ENCODE peak calls at places on chromosomes 16 and 17, in seven cellular contexts. One of them, this sample, is unnamed.

GRCh38 chr16:61654962-61655361 is 381.3 kb downstream of the CDH8 start:
- DNase-seq in aorta: no peak
- DNase-seq in HEK293T: no peak
- DNase-seq in cardiac muscle cell: no peak
- DNase-seq in thoracic aorta: no peak
- DNase-seq in neural progenitor cell: no peak
- DNase-seq in activated CD4-positive, alpha-beta T cell treated with anti-CD3 and anti-CD28 coated beads for 36 hours: no peak
- DNase-seq in this sample: no peak

GRCh38 chr16:88063201-88063773 is 112.1 kb downstream of the BANP start:
- DNase-seq in neural progenitor cell: no peak
- DNase-seq in activated CD4-positive, alpha-beta T cell treated with anti-CD3 and anti-CD28 coated beads for 36 hours: no peak
- DNase-seq in HEK293T: no peak
- DNase-seq in cardiac muscle cell: no peak
- DNase-seq in aorta: peak
- DNase-seq in thoracic aorta: no peak
- DNase-seq in this sample: no peak

GRCh38 chr16:74748042-74748709 is 26.4 kb downstream of the FA2H start:
- DNase-seq in HEK293T: no peak
- DNase-seq in thoracic aorta: no peak
- DNase-seq in aorta: no peak
- DNase-seq in cardiac muscle cell: no peak
- DNase-seq in neural progenitor cell: no peak
- DNase-seq in activated CD4-positive, alpha-beta T cell treated with anti-CD3 and anti-CD28 coated beads for 36 hours: no peak
- DNase-seq in this sample: no peak

GRCh38 chr17:81176656-81177055 is 10.6 kb upstream of the AATK start:
- DNase-seq in aorta: no peak
- DNase-seq in HEK293T: no peak
- DNase-seq in thoracic aorta: no peak
- DNase-seq in cardiac muscle cell: no peak
- DNase-seq in neural progenitor cell: no peak
- DNase-seq in activated CD4-positive, alpha-beta T cell treated with anti-CD3 and anti-CD28 coated beads for 36 hours: no peak
- DNase-seq in this sample: no peak

GRCh38 chr17:77593081-77593480 is 365.4 kb upstream of the TNRC6C start:
- DNase-seq in cardiac muscle cell: no peak
- DNase-seq in aorta: peak
- DNase-seq in activated CD4-positive, alpha-beta T cell treated with anti-CD3 and anti-CD28 coated beads for 36 hours: no peak
- DNase-seq in neural progenitor cell: no peak
- DNase-seq in HEK293T: no peak
- DNase-seq in thoracic aorta: no peak
- DNase-seq in this sample: peak

GRCh38 chr17:73990290-73990689 is 213.2 kb upstream of the RPL38 start:
- DNase-seq in cardiac muscle cell: no peak
- DNase-seq in activated CD4-positive, alpha-beta T cell treated with anti-CD3 and anti-CD28 coated beads for 36 hours: no peak
- DNase-seq in neural progenitor cell: no peak
- DNase-seq in thoracic aorta: no peak
- DNase-seq in aorta: no peak
- DNase-seq in HEK293T: no peak
- DNase-seq in this sample: no peak

GRCh38 chr17:68455756-68456528 is 1.4 kb downstream of the WIPI1 start:
- DNase-seq in thoracic aorta: no peak
- DNase-seq in neural progenitor cell: no peak
- DNase-seq in activated CD4-positive, alpha-beta T cell treated with anti-CD3 and anti-CD28 coated beads for 36 hours: no peak
- DNase-seq in aorta: no peak
- DNase-seq in HEK293T: no peak
- DNase-seq in cardiac muscle cell: no peak
- DNase-seq in this sample: no peak

GRCh38 chr16:23901178-23902131 is 65.7 kb downstream of the PRKCB start:
- DNase-seq in aorta: no peak
- DNase-seq in HEK293T: no peak
- DNase-seq in cardiac muscle cell: no peak
- DNase-seq in neural progenitor cell: peak
- DNase-seq in thoracic aorta: no peak
- DNase-seq in activated CD4-positive, alpha-beta T cell treated with anti-CD3 and anti-CD28 coated beads for 36 hours: peak
- DNase-seq in this sample: no peak

GRCh38 chr16:52383640-52384292 is 163.2 kb downstream of the TOX3 start:
- DNase-seq in aorta: no peak
- DNase-seq in activated CD4-positive, alpha-beta T cell treated with anti-CD3 and anti-CD28 coated beads for 36 hours: no peak
- DNase-seq in cardiac muscle cell: no peak
- DNase-seq in thoracic aorta: no peak
- DNase-seq in neural progenitor cell: no peak
- DNase-seq in HEK293T: no peak
- DNase-seq in this sample: no peak

GRCh38 chr17:35749560-35750412 is 3.3 kb downstream of the GAS2L2 start:
- DNase-seq in cardiac muscle cell: no peak
- DNase-seq in HEK293T: no peak
- DNase-seq in neural progenitor cell: peak
- DNase-seq in aorta: no peak
- DNase-seq in thoracic aorta: no peak
- DNase-seq in activated CD4-positive, alpha-beta T cell treated with anti-CD3 and anti-CD28 coated beads for 36 hours: peak
- DNase-seq in this sample: no peak

GRCh38 chr17:69018687-69019086 is 42.0 kb downstream of the ABCA9 start:
- DNase-seq in cardiac muscle cell: no peak
- DNase-seq in activated CD4-positive, alpha-beta T cell treated with anti-CD3 and anti-CD28 coated beads for 36 hours: no peak
- DNase-seq in thoracic aorta: no peak
- DNase-seq in HEK293T: no peak
- DNase-seq in aorta: no peak
- DNase-seq in neural progenitor cell: no peak
- DNase-seq in this sample: no peak

GRCh38 chr17:64158411-64158810 is 28.5 kb upstream of the ERN1 start:
- DNase-seq in cardiac muscle cell: no peak
- DNase-seq in thoracic aorta: no peak
- DNase-seq in neural progenitor cell: no peak
- DNase-seq in aorta: no peak
- DNase-seq in HEK293T: no peak
- DNase-seq in activated CD4-positive, alpha-beta T cell treated with anti-CD3 and anti-CD28 coated beads for 36 hours: no peak
- DNase-seq in this sample: no peak

GRCh38 chr17:60832206-60832605 is 154.6 kb downstream of the BCAS3 start:
- DNase-seq in neural progenitor cell: peak
- DNase-seq in thoracic aorta: no peak
- DNase-seq in activated CD4-positive, alpha-beta T cell treated with anti-CD3 and anti-CD28 coated beads for 36 hours: no peak
- DNase-seq in aorta: no peak
- DNase-seq in HEK293T: peak
- DNase-seq in cardiac muscle cell: peak
- DNase-seq in this sample: no peak

GRCh38 chr17:54426287-54426886 is 474.3 kb upstream of the TOM1L1 start:
- DNase-seq in neural progenitor cell: peak
- DNase-seq in aorta: no peak
- DNase-seq in cardiac muscle cell: peak
- DNase-seq in activated CD4-positive, alpha-beta T cell treated with anti-CD3 and anti-CD28 coated beads for 36 hours: no peak
- DNase-seq in thoracic aorta: no peak
- DNase-seq in HEK293T: no peak
- DNase-seq in this sample: no peak

GRCh38 chr16:67666032-67666537 is 465 bp downstream of the ENKD1 start:
- DNase-seq in neural progenitor cell: peak
- DNase-seq in HEK293T: no peak
- DNase-seq in cardiac muscle cell: peak
- DNase-seq in thoracic aorta: no peak
- DNase-seq in aorta: no peak
- DNase-seq in activated CD4-positive, alpha-beta T cell treated with anti-CD3 and anti-CD28 coated beads for 36 hours: peak
- DNase-seq in this sample: peak

GRCh38 chr16:89618114-89618999 is 4.9 kb downstream of the DPEP1 start:
- DNase-seq in cardiac muscle cell: no peak
- DNase-seq in neural progenitor cell: no peak
- DNase-seq in activated CD4-positive, alpha-beta T cell treated with anti-CD3 and anti-CD28 coated beads for 36 hours: no peak
- DNase-seq in thoracic aorta: no peak
- DNase-seq in aorta: no peak
- DNase-seq in HEK293T: no peak
- DNase-seq in this sample: no peak

GRCh38 chr17:41667280-41668008 is 21.2 kb upstream of the EIF1 start:
- DNase-seq in activated CD4-positive, alpha-beta T cell treated with anti-CD3 and anti-CD28 coated beads for 36 hours: no peak
- DNase-seq in neural progenitor cell: no peak
- DNase-seq in aorta: peak
- DNase-seq in cardiac muscle cell: no peak
- DNase-seq in HEK293T: no peak
- DNase-seq in thoracic aorta: no peak
- DNase-seq in this sample: no peak

GRCh38 chr17:64781394-64781793 is 119.3 kb upstream of the SMURF2 start:
- DNase-seq in neural progenitor cell: peak
- DNase-seq in HEK293T: no peak
- DNase-seq in activated CD4-positive, alpha-beta T cell treated with anti-CD3 and anti-CD28 coated beads for 36 hours: peak
- DNase-seq in aorta: peak
- DNase-seq in thoracic aorta: no peak
- DNase-seq in cardiac muscle cell: peak
- DNase-seq in this sample: peak

GRCh38 chr16:25187491-25187795 is 29.3 kb upstream of the AQP8 start:
- DNase-seq in cardiac muscle cell: no peak
- DNase-seq in aorta: no peak
- DNase-seq in activated CD4-positive, alpha-beta T cell treated with anti-CD3 and anti-CD28 coated beads for 36 hours: no peak
- DNase-seq in thoracic aorta: no peak
- DNase-seq in HEK293T: no peak
- DNase-seq in neural progenitor cell: no peak
- DNase-seq in this sample: no peak

GRCh38 chr17:1275205-1275961 is 4.1 kb upstream of the TRARG1 start:
- DNase-seq in activated CD4-positive, alpha-beta T cell treated with anti-CD3 and anti-CD28 coated beads for 36 hours: no peak
- DNase-seq in neural progenitor cell: no peak
- DNase-seq in cardiac muscle cell: no peak
- DNase-seq in aorta: no peak
- DNase-seq in thoracic aorta: no peak
- DNase-seq in HEK293T: no peak
- DNase-seq in this sample: no peak

GRCh38 chr16:4309102-4309832 is 6.6 kb upstream of the GLIS2 start:
- DNase-seq in thoracic aorta: no peak
- DNase-seq in activated CD4-positive, alpha-beta T cell treated with anti-CD3 and anti-CD28 coated beads for 36 hours: peak
- DNase-seq in neural progenitor cell: no peak
- DNase-seq in aorta: no peak
- DNase-seq in HEK293T: no peak
- DNase-seq in cardiac muscle cell: no peak
- DNase-seq in this sample: no peak

GRCh38 chr17:48725294-48726064 is 2.5 kb downstream of the PRAC2 start:
- DNase-seq in cardiac muscle cell: no peak
- DNase-seq in thoracic aorta: no peak
- DNase-seq in HEK293T: no peak
- DNase-seq in activated CD4-positive, alpha-beta T cell treated with anti-CD3 and anti-CD28 coated beads for 36 hours: no peak
- DNase-seq in aorta: no peak
- DNase-seq in neural progenitor cell: no peak
- DNase-seq in this sample: no peak

GRCh38 chr17:35315283-35315682 is 58.1 kb downstream of the SLFN11 start:
- DNase-seq in HEK293T: no peak
- DNase-seq in cardiac muscle cell: no peak
- DNase-seq in thoracic aorta: no peak
- DNase-seq in aorta: peak
- DNase-seq in neural progenitor cell: no peak
- DNase-seq in activated CD4-positive, alpha-beta T cell treated with anti-CD3 and anti-CD28 coated beads for 36 hours: no peak
- DNase-seq in this sample: no peak

GRCh38 chr17:38330941-38331411 is 12.8 kb downstream of the GPR179 start:
- DNase-seq in activated CD4-positive, alpha-beta T cell treated with anti-CD3 and anti-CD28 coated beads for 36 hours: no peak
- DNase-seq in aorta: no peak
- DNase-seq in thoracic aorta: no peak
- DNase-seq in neural progenitor cell: no peak
- DNase-seq in HEK293T: no peak
- DNase-seq in cardiac muscle cell: no peak
- DNase-seq in this sample: peak

GRCh38 chr17:63189930-63190329 is 223.9 kb downstream of the TANC2 start:
- DNase-seq in thoracic aorta: no peak
- DNase-seq in neural progenitor cell: no peak
- DNase-seq in HEK293T: no peak
- DNase-seq in cardiac muscle cell: no peak
- DNase-seq in aorta: no peak
- DNase-seq in activated CD4-positive, alpha-beta T cell treated with anti-CD3 and anti-CD28 coated beads for 36 hours: no peak
- DNase-seq in this sample: no peak

GRCh38 chr16:19710991-19711545 is 7.0 kb downstream of the KNOP1 start:
- DNase-seq in cardiac muscle cell: no peak
- DNase-seq in HEK293T: no peak
- DNase-seq in neural progenitor cell: peak
- DNase-seq in activated CD4-positive, alpha-beta T cell treated with anti-CD3 and anti-CD28 coated beads for 36 hours: no peak
- DNase-seq in thoracic aorta: no peak
- DNase-seq in aorta: no peak
- DNase-seq in this sample: no peak

GRCh38 chr17:74426551-74427047 is 5.3 kb upstream of the GPRC5C start:
- DNase-seq in HEK293T: no peak
- DNase-seq in neural progenitor cell: no peak
- DNase-seq in cardiac muscle cell: no peak
- DNase-seq in activated CD4-positive, alpha-beta T cell treated with anti-CD3 and anti-CD28 coated beads for 36 hours: no peak
- DNase-seq in thoracic aorta: no peak
- DNase-seq in aorta: no peak
- DNase-seq in this sample: no peak

GRCh38 chr16:57256601-57257395 is 11.7 kb downstream of the ARL2BP start:
- DNase-seq in activated CD4-positive, alpha-beta T cell treated with anti-CD3 and anti-CD28 coated beads for 36 hours: no peak
- DNase-seq in HEK293T: no peak
- DNase-seq in thoracic aorta: no peak
- DNase-seq in aorta: no peak
- DNase-seq in neural progenitor cell: no peak
- DNase-seq in cardiac muscle cell: no peak
- DNase-seq in this sample: peak